ENCODE peak calls at places on chromosomes 4 and X, in six cellular contexts. One of them, this sample, is unnamed.

GRCh38 chrX:101009086-101009485 is 39.6 kb downstream of the ARL13A start:
- DNase-seq in stimulated activated naive CD8-positive, alpha-beta T cell treated with anti-CD3 and anti-CD28 coated beads, Interleukin-15, Interleukin-2, amounts not matched to agents 100 U/mL and 50 U/mL, for 24 hours: no peak
- DNase-seq in RWPE1: no peak
- DNase-seq in stimulated activated CD4-positive, alpha-beta T cell treated with anti-CD3 and anti-CD28 coated beads, Interleukin-15, amount 100 ng/mL, for 1 hour: no peak
- DNase-seq in retina: no peak
- DNase-seq in Panc1: no peak
- DNase-seq in this sample: peak

GRCh38 chrX:12332786-12333347 is 194.6 kb downstream of the FRMPD4 start:
- DNase-seq in stimulated activated naive CD8-positive, alpha-beta T cell treated with anti-CD3 and anti-CD28 coated beads, Interleukin-15, Interleukin-2, amounts not matched to agents 100 U/mL and 50 U/mL, for 24 hours: no peak
- DNase-seq in RWPE1: no peak
- DNase-seq in stimulated activated CD4-positive, alpha-beta T cell treated with anti-CD3 and anti-CD28 coated beads, Interleukin-15, amount 100 ng/mL, for 1 hour: no peak
- DNase-seq in retina: no peak
- DNase-seq in Panc1: no peak
- DNase-seq in this sample: no peak

GRCh38 chrX:129522184-129523059 is 868 bp downstream of the SMARCA1 start:
- DNase-seq in stimulated activated naive CD8-positive, alpha-beta T cell treated with anti-CD3 and anti-CD28 coated beads, Interleukin-15, Interleukin-2, amounts not matched to agents 100 U/mL and 50 U/mL, for 24 hours: peak
- DNase-seq in RWPE1: peak
- DNase-seq in stimulated activated CD4-positive, alpha-beta T cell treated with anti-CD3 and anti-CD28 coated beads, Interleukin-15, amount 100 ng/mL, for 1 hour: no peak
- DNase-seq in retina: peak
- DNase-seq in Panc1: no peak
- DNase-seq in this sample: no peak

GRCh38 chrX:11341274-11342256 is 48.4 kb downstream of the AMELX start:
- DNase-seq in stimulated activated naive CD8-positive, alpha-beta T cell treated with anti-CD3 and anti-CD28 coated beads, Interleukin-15, Interleukin-2, amounts not matched to agents 100 U/mL and 50 U/mL, for 24 hours: peak
- DNase-seq in RWPE1: peak
- DNase-seq in stimulated activated CD4-positive, alpha-beta T cell treated with anti-CD3 and anti-CD28 coated beads, Interleukin-15, amount 100 ng/mL, for 1 hour: no peak
- DNase-seq in retina: no peak
- DNase-seq in Panc1: no peak
- DNase-seq in this sample: peak

GRCh38 chr4:54169176-54169575 is 59.9 kb upstream of the PDGFRA start:
- DNase-seq in stimulated activated naive CD8-positive, alpha-beta T cell treated with anti-CD3 and anti-CD28 coated beads, Interleukin-15, Interleukin-2, amounts not matched to agents 100 U/mL and 50 U/mL, for 24 hours: no peak
- DNase-seq in RWPE1: no peak
- DNase-seq in stimulated activated CD4-positive, alpha-beta T cell treated with anti-CD3 and anti-CD28 coated beads, Interleukin-15, amount 100 ng/mL, for 1 hour: no peak
- DNase-seq in retina: no peak
- DNase-seq in Panc1: no peak
- DNase-seq in this sample: no peak

GRCh38 chrX:153773741-153774575 is 6.9 kb upstream of the SRPK3 start:
- DNase-seq in stimulated activated naive CD8-positive, alpha-beta T cell treated with anti-CD3 and anti-CD28 coated beads, Interleukin-15, Interleukin-2, amounts not matched to agents 100 U/mL and 50 U/mL, for 24 hours: no peak
- DNase-seq in RWPE1: no peak
- DNase-seq in stimulated activated CD4-positive, alpha-beta T cell treated with anti-CD3 and anti-CD28 coated beads, Interleukin-15, amount 100 ng/mL, for 1 hour: no peak
- DNase-seq in retina: no peak
- DNase-seq in Panc1: no peak
- DNase-seq in this sample: no peak

GRCh38 chrX:96314974-96315373 is 369.7 kb upstream of the DIAPH2 start:
- DNase-seq in stimulated activated naive CD8-positive, alpha-beta T cell treated with anti-CD3 and anti-CD28 coated beads, Interleukin-15, Interleukin-2, amounts not matched to agents 100 U/mL and 50 U/mL, for 24 hours: no peak
- DNase-seq in RWPE1: peak
- DNase-seq in stimulated activated CD4-positive, alpha-beta T cell treated with anti-CD3 and anti-CD28 coated beads, Interleukin-15, amount 100 ng/mL, for 1 hour: no peak
- DNase-seq in retina: no peak
- DNase-seq in Panc1: no peak
- DNase-seq in this sample: no peak

GRCh38 chr4:132056466-132056865 is 1092.6 kb upstream of the PCDH10 start:
- DNase-seq in stimulated activated naive CD8-positive, alpha-beta T cell treated with anti-CD3 and anti-CD28 coated beads, Interleukin-15, Interleukin-2, amounts not matched to agents 100 U/mL and 50 U/mL, for 24 hours: no peak
- DNase-seq in RWPE1: no peak
- DNase-seq in stimulated activated CD4-positive, alpha-beta T cell treated with anti-CD3 and anti-CD28 coated beads, Interleukin-15, amount 100 ng/mL, for 1 hour: no peak
- DNase-seq in retina: no peak
- DNase-seq in Panc1: no peak
- DNase-seq in this sample: no peak

GRCh38 chrX:119189115-119189514 is 47.0 kb upstream of the PGRMC1 start:
- DNase-seq in stimulated activated naive CD8-positive, alpha-beta T cell treated with anti-CD3 and anti-CD28 coated beads, Interleukin-15, Interleukin-2, amounts not matched to agents 100 U/mL and 50 U/mL, for 24 hours: no peak
- DNase-seq in RWPE1: no peak
- DNase-seq in stimulated activated CD4-positive, alpha-beta T cell treated with anti-CD3 and anti-CD28 coated beads, Interleukin-15, amount 100 ng/mL, for 1 hour: no peak
- DNase-seq in retina: no peak
- DNase-seq in Panc1: no peak
- DNase-seq in this sample: no peak

GRCh38 chr4:169810325-169811323 is 52.9 kb upstream of the HPF1 start:
- DNase-seq in stimulated activated naive CD8-positive, alpha-beta T cell treated with anti-CD3 and anti-CD28 coated beads, Interleukin-15, Interleukin-2, amounts not matched to agents 100 U/mL and 50 U/mL, for 24 hours: no peak
- DNase-seq in RWPE1: peak
- DNase-seq in stimulated activated CD4-positive, alpha-beta T cell treated with anti-CD3 and anti-CD28 coated beads, Interleukin-15, amount 100 ng/mL, for 1 hour: no peak
- DNase-seq in retina: peak
- DNase-seq in Panc1: peak
- DNase-seq in this sample: peak

GRCh38 chr4:55545681-55546632 is 752 bp downstream of the CLOCK start:
- DNase-seq in stimulated activated naive CD8-positive, alpha-beta T cell treated with anti-CD3 and anti-CD28 coated beads, Interleukin-15, Interleukin-2, amounts not matched to agents 100 U/mL and 50 U/mL, for 24 hours: peak
- DNase-seq in RWPE1: peak
- DNase-seq in stimulated activated CD4-positive, alpha-beta T cell treated with anti-CD3 and anti-CD28 coated beads, Interleukin-15, amount 100 ng/mL, for 1 hour: peak
- DNase-seq in retina: peak
- DNase-seq in Panc1: no peak
- DNase-seq in this sample: peak

GRCh38 chrX:24014388-24015018 is 12.5 kb downstream of the KLHL15 start:
- DNase-seq in stimulated activated naive CD8-positive, alpha-beta T cell treated with anti-CD3 and anti-CD28 coated beads, Interleukin-15, Interleukin-2, amounts not matched to agents 100 U/mL and 50 U/mL, for 24 hours: peak
- DNase-seq in RWPE1: no peak
- DNase-seq in stimulated activated CD4-positive, alpha-beta T cell treated with anti-CD3 and anti-CD28 coated beads, Interleukin-15, amount 100 ng/mL, for 1 hour: peak
- DNase-seq in retina: no peak
- DNase-seq in Panc1: no peak
- DNase-seq in this sample: no peak

GRCh38 chr4:178612725-178613124 is 1170.5 kb upstream of the AGA start:
- DNase-seq in stimulated activated naive CD8-positive, alpha-beta T cell treated with anti-CD3 and anti-CD28 coated beads, Interleukin-15, Interleukin-2, amounts not matched to agents 100 U/mL and 50 U/mL, for 24 hours: no peak
- DNase-seq in RWPE1: no peak
- DNase-seq in stimulated activated CD4-positive, alpha-beta T cell treated with anti-CD3 and anti-CD28 coated beads, Interleukin-15, amount 100 ng/mL, for 1 hour: no peak
- DNase-seq in retina: no peak
- DNase-seq in Panc1: no peak
- DNase-seq in this sample: no peak

GRCh38 chrX:150363561-150364346 is 637 bp downstream of the MAMLD1 start:
- DNase-seq in stimulated activated naive CD8-positive, alpha-beta T cell treated with anti-CD3 and anti-CD28 coated beads, Interleukin-15, Interleukin-2, amounts not matched to agents 100 U/mL and 50 U/mL, for 24 hours: peak
- DNase-seq in RWPE1: peak
- DNase-seq in stimulated activated CD4-positive, alpha-beta T cell treated with anti-CD3 and anti-CD28 coated beads, Interleukin-15, amount 100 ng/mL, for 1 hour: no peak
- DNase-seq in retina: peak
- DNase-seq in Panc1: no peak
- DNase-seq in this sample: no peak

GRCh38 chrX:10280061-10280460 is 123.3 kb downstream of the CLCN4 start:
- DNase-seq in stimulated activated naive CD8-positive, alpha-beta T cell treated with anti-CD3 and anti-CD28 coated beads, Interleukin-15, Interleukin-2, amounts not matched to agents 100 U/mL and 50 U/mL, for 24 hours: no peak
- DNase-seq in RWPE1: no peak
- DNase-seq in stimulated activated CD4-positive, alpha-beta T cell treated with anti-CD3 and anti-CD28 coated beads, Interleukin-15, amount 100 ng/mL, for 1 hour: no peak
- DNase-seq in retina: no peak
- DNase-seq in Panc1: no peak
- DNase-seq in this sample: no peak

GRCh38 chr4:123023647-123024046 is 101.2 kb upstream of the NUDT6 start:
- DNase-seq in stimulated activated naive CD8-positive, alpha-beta T cell treated with anti-CD3 and anti-CD28 coated beads, Interleukin-15, Interleukin-2, amounts not matched to agents 100 U/mL and 50 U/mL, for 24 hours: no peak
- DNase-seq in RWPE1: no peak
- DNase-seq in stimulated activated CD4-positive, alpha-beta T cell treated with anti-CD3 and anti-CD28 coated beads, Interleukin-15, amount 100 ng/mL, for 1 hour: no peak
- DNase-seq in retina: no peak
- DNase-seq in Panc1: no peak
- DNase-seq in this sample: no peak

GRCh38 chrX:68999931-69000330 is 165.3 kb downstream of the PJA1 start:
- DNase-seq in stimulated activated naive CD8-positive, alpha-beta T cell treated with anti-CD3 and anti-CD28 coated beads, Interleukin-15, Interleukin-2, amounts not matched to agents 100 U/mL and 50 U/mL, for 24 hours: no peak
- DNase-seq in RWPE1: no peak
- DNase-seq in stimulated activated CD4-positive, alpha-beta T cell treated with anti-CD3 and anti-CD28 coated beads, Interleukin-15, amount 100 ng/mL, for 1 hour: no peak
- DNase-seq in retina: no peak
- DNase-seq in Panc1: no peak
- DNase-seq in this sample: no peak

GRCh38 chr4:153095448-153096204 is 108.6 kb upstream of the TRIM2 start:
- DNase-seq in stimulated activated naive CD8-positive, alpha-beta T cell treated with anti-CD3 and anti-CD28 coated beads, Interleukin-15, Interleukin-2, amounts not matched to agents 100 U/mL and 50 U/mL, for 24 hours: no peak
- DNase-seq in RWPE1: no peak
- DNase-seq in stimulated activated CD4-positive, alpha-beta T cell treated with anti-CD3 and anti-CD28 coated beads, Interleukin-15, amount 100 ng/mL, for 1 hour: no peak
- DNase-seq in retina: no peak
- DNase-seq in Panc1: no peak
- DNase-seq in this sample: no peak

GRCh38 chr4:14532436-14532835 is 469.8 kb upstream of the CPEB2 start:
- DNase-seq in stimulated activated naive CD8-positive, alpha-beta T cell treated with anti-CD3 and anti-CD28 coated beads, Interleukin-15, Interleukin-2, amounts not matched to agents 100 U/mL and 50 U/mL, for 24 hours: no peak
- DNase-seq in RWPE1: no peak
- DNase-seq in stimulated activated CD4-positive, alpha-beta T cell treated with anti-CD3 and anti-CD28 coated beads, Interleukin-15, amount 100 ng/mL, for 1 hour: no peak
- DNase-seq in retina: no peak
- DNase-seq in Panc1: no peak
- DNase-seq in this sample: no peak

GRCh38 chr4:74004668-74005067 is 6.2 kb upstream of the CXCL5 start:
- DNase-seq in stimulated activated naive CD8-positive, alpha-beta T cell treated with anti-CD3 and anti-CD28 coated beads, Interleukin-15, Interleukin-2, amounts not matched to agents 100 U/mL and 50 U/mL, for 24 hours: no peak
- DNase-seq in RWPE1: no peak
- DNase-seq in stimulated activated CD4-positive, alpha-beta T cell treated with anti-CD3 and anti-CD28 coated beads, Interleukin-15, amount 100 ng/mL, for 1 hour: no peak
- DNase-seq in retina: no peak
- DNase-seq in Panc1: no peak
- DNase-seq in this sample: no peak

GRCh38 chrX:115408736-115409390 is 119.3 kb downstream of the LUZP4 start:
- DNase-seq in stimulated activated naive CD8-positive, alpha-beta T cell treated with anti-CD3 and anti-CD28 coated beads, Interleukin-15, Interleukin-2, amounts not matched to agents 100 U/mL and 50 U/mL, for 24 hours: no peak
- DNase-seq in RWPE1: no peak
- DNase-seq in stimulated activated CD4-positive, alpha-beta T cell treated with anti-CD3 and anti-CD28 coated beads, Interleukin-15, amount 100 ng/mL, for 1 hour: no peak
- DNase-seq in retina: no peak
- DNase-seq in Panc1: no peak
- DNase-seq in this sample: no peak

GRCh38 chr4:84418032-84418709 is 80.9 kb downstream of the NKX6-1 start:
- DNase-seq in stimulated activated naive CD8-positive, alpha-beta T cell treated with anti-CD3 and anti-CD28 coated beads, Interleukin-15, Interleukin-2, amounts not matched to agents 100 U/mL and 50 U/mL, for 24 hours: no peak
- DNase-seq in RWPE1: no peak
- DNase-seq in stimulated activated CD4-positive, alpha-beta T cell treated with anti-CD3 and anti-CD28 coated beads, Interleukin-15, amount 100 ng/mL, for 1 hour: no peak
- DNase-seq in retina: no peak
- DNase-seq in Panc1: no peak
- DNase-seq in this sample: no peak

GRCh38 chr4:155207534-155208257 is 740 bp upstream of the NPY2R start:
- DNase-seq in stimulated activated naive CD8-positive, alpha-beta T cell treated with anti-CD3 and anti-CD28 coated beads, Interleukin-15, Interleukin-2, amounts not matched to agents 100 U/mL and 50 U/mL, for 24 hours: no peak
- DNase-seq in RWPE1: no peak
- DNase-seq in stimulated activated CD4-positive, alpha-beta T cell treated with anti-CD3 and anti-CD28 coated beads, Interleukin-15, amount 100 ng/mL, for 1 hour: no peak
- DNase-seq in retina: peak
- DNase-seq in Panc1: no peak
- DNase-seq in this sample: no peak

GRCh38 chrX:153441296-153441695 is 4.6 kb downstream of the TREX2 start:
- DNase-seq in stimulated activated naive CD8-positive, alpha-beta T cell treated with anti-CD3 and anti-CD28 coated beads, Interleukin-15, Interleukin-2, amounts not matched to agents 100 U/mL and 50 U/mL, for 24 hours: no peak
- DNase-seq in RWPE1: peak
- DNase-seq in stimulated activated CD4-positive, alpha-beta T cell treated with anti-CD3 and anti-CD28 coated beads, Interleukin-15, amount 100 ng/mL, for 1 hour: no peak
- DNase-seq in retina: no peak
- DNase-seq in Panc1: no peak
- DNase-seq in this sample: no peak

GRCh38 chrX:19810809-19811208 is 76.6 kb downstream of the SH3KBP1 start:
- DNase-seq in stimulated activated naive CD8-positive, alpha-beta T cell treated with anti-CD3 and anti-CD28 coated beads, Interleukin-15, Interleukin-2, amounts not matched to agents 100 U/mL and 50 U/mL, for 24 hours: no peak
- DNase-seq in RWPE1: no peak
- DNase-seq in stimulated activated CD4-positive, alpha-beta T cell treated with anti-CD3 and anti-CD28 coated beads, Interleukin-15, amount 100 ng/mL, for 1 hour: no peak
- DNase-seq in retina: no peak
- DNase-seq in Panc1: no peak
- DNase-seq in this sample: no peak

GRCh38 chr4:166143227-166143626 is 270.2 kb downstream of the TLL1 start:
- DNase-seq in stimulated activated naive CD8-positive, alpha-beta T cell treated with anti-CD3 and anti-CD28 coated beads, Interleukin-15, Interleukin-2, amounts not matched to agents 100 U/mL and 50 U/mL, for 24 hours: peak
- DNase-seq in RWPE1: no peak
- DNase-seq in stimulated activated CD4-positive, alpha-beta T cell treated with anti-CD3 and anti-CD28 coated beads, Interleukin-15, amount 100 ng/mL, for 1 hour: no peak
- DNase-seq in retina: no peak
- DNase-seq in Panc1: no peak
- DNase-seq in this sample: no peak

GRCh38 chrX:1392376-1393130 is 640 bp upstream of the SLC25A6 start:
- DNase-seq in stimulated activated naive CD8-positive, alpha-beta T cell treated with anti-CD3 and anti-CD28 coated beads, Interleukin-15, Interleukin-2, amounts not matched to agents 100 U/mL and 50 U/mL, for 24 hours: peak
- DNase-seq in RWPE1: peak
- DNase-seq in stimulated activated CD4-positive, alpha-beta T cell treated with anti-CD3 and anti-CD28 coated beads, Interleukin-15, amount 100 ng/mL, for 1 hour: no peak
- DNase-seq in retina: no peak
- DNase-seq in Panc1: no peak
- DNase-seq in this sample: peak

GRCh38 chrX:38799995-38800394 is 1.3 kb upstream of the MID1IP1 start:
- DNase-seq in stimulated activated naive CD8-positive, alpha-beta T cell treated with anti-CD3 and anti-CD28 coated beads, Interleukin-15, Interleukin-2, amounts not matched to agents 100 U/mL and 50 U/mL, for 24 hours: no peak
- DNase-seq in RWPE1: no peak
- DNase-seq in stimulated activated CD4-positive, alpha-beta T cell treated with anti-CD3 and anti-CD28 coated beads, Interleukin-15, amount 100 ng/mL, for 1 hour: no peak
- DNase-seq in retina: no peak
- DNase-seq in Panc1: no peak
- DNase-seq in this sample: no peak

GRCh38 chrX:109350621-109351020 is 131.3 kb downstream of the GUCY2F start:
- DNase-seq in stimulated activated naive CD8-positive, alpha-beta T cell treated with anti-CD3 and anti-CD28 coated beads, Interleukin-15, Interleukin-2, amounts not matched to agents 100 U/mL and 50 U/mL, for 24 hours: no peak
- DNase-seq in RWPE1: no peak
- DNase-seq in stimulated activated CD4-positive, alpha-beta T cell treated with anti-CD3 and anti-CD28 coated beads, Interleukin-15, amount 100 ng/mL, for 1 hour: no peak
- DNase-seq in retina: no peak
- DNase-seq in Panc1: no peak
- DNase-seq in this sample: no peak

GRCh38 chr4:38752393-38752961 is 30.3 kb downstream of the TLR10 start:
- DNase-seq in stimulated activated naive CD8-positive, alpha-beta T cell treated with anti-CD3 and anti-CD28 coated beads, Interleukin-15, Interleukin-2, amounts not matched to agents 100 U/mL and 50 U/mL, for 24 hours: no peak
- DNase-seq in RWPE1: no peak
- DNase-seq in stimulated activated CD4-positive, alpha-beta T cell treated with anti-CD3 and anti-CD28 coated beads, Interleukin-15, amount 100 ng/mL, for 1 hour: no peak
- DNase-seq in retina: peak
- DNase-seq in Panc1: no peak
- DNase-seq in this sample: no peak

GRCh38 chr4:176758731-176759130 is 34.0 kb downstream of the VEGFC start:
- DNase-seq in stimulated activated naive CD8-positive, alpha-beta T cell treated with anti-CD3 and anti-CD28 coated beads, Interleukin-15, Interleukin-2, amounts not matched to agents 100 U/mL and 50 U/mL, for 24 hours: no peak
- DNase-seq in RWPE1: no peak
- DNase-seq in stimulated activated CD4-positive, alpha-beta T cell treated with anti-CD3 and anti-CD28 coated beads, Interleukin-15, amount 100 ng/mL, for 1 hour: no peak
- DNase-seq in retina: no peak
- DNase-seq in Panc1: no peak
- DNase-seq in this sample: no peak

GRCh38 chrX:41779941-41780340 is 56.0 kb downstream of the GPR82 start:
- DNase-seq in stimulated activated naive CD8-positive, alpha-beta T cell treated with anti-CD3 and anti-CD28 coated beads, Interleukin-15, Interleukin-2, amounts not matched to agents 100 U/mL and 50 U/mL, for 24 hours: no peak
- DNase-seq in RWPE1: no peak
- DNase-seq in stimulated activated CD4-positive, alpha-beta T cell treated with anti-CD3 and anti-CD28 coated beads, Interleukin-15, amount 100 ng/mL, for 1 hour: no peak
- DNase-seq in retina: no peak
- DNase-seq in Panc1: no peak
- DNase-seq in this sample: no peak

GRCh38 chr4:170089274-170089742 is 448 bp downstream of the AADAT start:
- DNase-seq in stimulated activated naive CD8-positive, alpha-beta T cell treated with anti-CD3 and anti-CD28 coated beads, Interleukin-15, Interleukin-2, amounts not matched to agents 100 U/mL and 50 U/mL, for 24 hours: peak
- DNase-seq in RWPE1: peak
- DNase-seq in stimulated activated CD4-positive, alpha-beta T cell treated with anti-CD3 and anti-CD28 coated beads, Interleukin-15, amount 100 ng/mL, for 1 hour: no peak
- DNase-seq in retina: peak
- DNase-seq in Panc1: no peak
- DNase-seq in this sample: no peak

GRCh38 chrX:100353326-100353725 is 56.7 kb downstream of the PCDH19 start:
- DNase-seq in stimulated activated naive CD8-positive, alpha-beta T cell treated with anti-CD3 and anti-CD28 coated beads, Interleukin-15, Interleukin-2, amounts not matched to agents 100 U/mL and 50 U/mL, for 24 hours: no peak
- DNase-seq in RWPE1: no peak
- DNase-seq in stimulated activated CD4-positive, alpha-beta T cell treated with anti-CD3 and anti-CD28 coated beads, Interleukin-15, amount 100 ng/mL, for 1 hour: no peak
- DNase-seq in retina: no peak
- DNase-seq in Panc1: no peak
- DNase-seq in this sample: no peak

GRCh38 chr4:176005766-176006165 is 59.9 kb upstream of the WDR17 start:
- DNase-seq in stimulated activated naive CD8-positive, alpha-beta T cell treated with anti-CD3 and anti-CD28 coated beads, Interleukin-15, Interleukin-2, amounts not matched to agents 100 U/mL and 50 U/mL, for 24 hours: no peak
- DNase-seq in RWPE1: no peak
- DNase-seq in stimulated activated CD4-positive, alpha-beta T cell treated with anti-CD3 and anti-CD28 coated beads, Interleukin-15, amount 100 ng/mL, for 1 hour: no peak
- DNase-seq in retina: no peak
- DNase-seq in Panc1: no peak
- DNase-seq in this sample: no peak

This sample was measured in smooth muscle cell of the brain vasculature.